ENCODE peak calls at places on chromosomes 12 and 14, in seven cellular contexts. One of them, this sample, is unnamed.

GRCh38 chr12:102300824-102301461 is 103.3 kb upstream of the PMCH start:
- DNase-seq in lower leg skin: no peak
- DNase-seq in AG10803: peak; percentile 44
- DNase-seq in brain microvascular endothelial cell: peak; percentile 65
- DNase-seq in CD8-positive, alpha-beta T cell: no peak
- DNase-seq in lung: no peak
- DNase-seq in right atrium auricular region: no peak
- DNase-seq in this sample: no peak

GRCh38 chr12:116297224-116297834 is 19.8 kb upstream of the MED13L start:
- DNase-seq in lower leg skin: no peak
- DNase-seq in CD8-positive, alpha-beta T cell: no peak
- DNase-seq in right atrium auricular region: no peak
- DNase-seq in AG10803: no peak
- DNase-seq in lung: no peak
- DNase-seq in brain microvascular endothelial cell: no peak
- DNase-seq in this sample: no peak

GRCh38 chr12:24359418-24359817 is 409.9 kb upstream of the SOX5 start:
- DNase-seq in lower leg skin: no peak
- DNase-seq in AG10803: no peak
- DNase-seq in lung: no peak
- DNase-seq in right atrium auricular region: no peak
- DNase-seq in brain microvascular endothelial cell: no peak
- DNase-seq in CD8-positive, alpha-beta T cell: no peak
- DNase-seq in this sample: no peak

GRCh38 chr12:4934651-4935050 is 24.9 kb downstream of the KCNA1 start:
- DNase-seq in right atrium auricular region: no peak
- DNase-seq in brain microvascular endothelial cell: peak; percentile 9
- DNase-seq in CD8-positive, alpha-beta T cell: no peak
- DNase-seq in AG10803: no peak
- DNase-seq in lung: no peak
- DNase-seq in lower leg skin: no peak
- DNase-seq in this sample: no peak

GRCh38 chr12:69161835-69162234 is 77.5 kb upstream of the CPSF6 start:
- DNase-seq in CD8-positive, alpha-beta T cell: no peak
- DNase-seq in lower leg skin: no peak
- DNase-seq in AG10803: peak; percentile 13
- DNase-seq in right atrium auricular region: peak; percentile 2
- DNase-seq in lung: no peak
- DNase-seq in brain microvascular endothelial cell: no peak
- DNase-seq in this sample: no peak

GRCh38 chr12:7128681-7129593 is at the start of gene RBP5:
- DNase-seq in right atrium auricular region: no peak
- DNase-seq in CD8-positive, alpha-beta T cell: no peak
- DNase-seq in AG10803: no peak
- DNase-seq in lower leg skin: no peak
- DNase-seq in brain microvascular endothelial cell: no peak
- DNase-seq in lung: no peak
- DNase-seq in this sample: no peak

GRCh38 chr12:6548556-6549378 is 7.1 kb downstream of the IFFO1 start:
- DNase-seq in brain microvascular endothelial cell: no peak
- DNase-seq in AG10803: peak; percentile 80
- DNase-seq in lower leg skin: no peak
- DNase-seq in CD8-positive, alpha-beta T cell: no peak
- DNase-seq in lung: no peak
- DNase-seq in right atrium auricular region: no peak
- DNase-seq in this sample: peak; percentile 69

GRCh38 chr14:63656194-63656593 is 14.5 kb upstream of the WDR89 start:
- DNase-seq in brain microvascular endothelial cell: no peak
- DNase-seq in lung: no peak
- DNase-seq in CD8-positive, alpha-beta T cell: no peak
- DNase-seq in AG10803: no peak
- DNase-seq in lower leg skin: no peak
- DNase-seq in right atrium auricular region: no peak
- DNase-seq in this sample: no peak

GRCh38 chr14:103385994-103386491 is 828 bp downstream of the MARK3 start:
- DNase-seq in AG10803: peak; percentile 23
- DNase-seq in lower leg skin: peak; percentile 89
- DNase-seq in right atrium auricular region: no peak
- DNase-seq in lung: no peak
- DNase-seq in brain microvascular endothelial cell: no peak
- DNase-seq in CD8-positive, alpha-beta T cell: peak; percentile 40
- DNase-seq in this sample: peak; percentile 61

GRCh38 chr12:31393004-31393550 is 67.1 kb upstream of the SINHCAF start:
- DNase-seq in lower leg skin: peak; percentile 62
- DNase-seq in brain microvascular endothelial cell: no peak
- DNase-seq in CD8-positive, alpha-beta T cell: no peak
- DNase-seq in AG10803: no peak
- DNase-seq in right atrium auricular region: no peak
- DNase-seq in lung: no peak
- DNase-seq in this sample: no peak

GRCh38 chr14:50085570-50086315 is 30.6 kb downstream of the VCPKMT start:
- DNase-seq in right atrium auricular region: no peak
- DNase-seq in lower leg skin: no peak
- DNase-seq in AG10803: peak; percentile 67
- DNase-seq in lung: no peak
- DNase-seq in CD8-positive, alpha-beta T cell: no peak
- DNase-seq in brain microvascular endothelial cell: peak; percentile 71
- DNase-seq in this sample: no peak

GRCh38 chr12:121508533-121508932 is 72.3 kb downstream of the KDM2B start:
- DNase-seq in right atrium auricular region: no peak
- DNase-seq in CD8-positive, alpha-beta T cell: no peak
- DNase-seq in lower leg skin: no peak
- DNase-seq in brain microvascular endothelial cell: no peak
- DNase-seq in AG10803: no peak
- DNase-seq in lung: no peak
- DNase-seq in this sample: no peak

GRCh38 chr12:13094349-13094748 is 9.1 kb downstream of the GSG1 start:
- DNase-seq in brain microvascular endothelial cell: no peak
- DNase-seq in CD8-positive, alpha-beta T cell: no peak
- DNase-seq in lung: no peak
- DNase-seq in AG10803: peak; percentile 86
- DNase-seq in right atrium auricular region: no peak
- DNase-seq in lower leg skin: no peak
- DNase-seq in this sample: no peak

GRCh38 chr12:105212431-105212830 is 23.5 kb downstream of the APPL2 start:
- DNase-seq in CD8-positive, alpha-beta T cell: no peak
- DNase-seq in brain microvascular endothelial cell: peak; percentile 39
- DNase-seq in right atrium auricular region: no peak
- DNase-seq in AG10803: peak; percentile 95
- DNase-seq in lung: no peak
- DNase-seq in lower leg skin: no peak
- DNase-seq in this sample: peak; percentile 16

GRCh38 chr14:24192933-24193332 is 2.3 kb downstream of the TM9SF1 start:
- DNase-seq in lower leg skin: no peak
- DNase-seq in right atrium auricular region: no peak
- DNase-seq in AG10803: no peak
- DNase-seq in CD8-positive, alpha-beta T cell: no peak
- DNase-seq in lung: no peak
- DNase-seq in brain microvascular endothelial cell: no peak
- DNase-seq in this sample: no peak

GRCh38 chr12:13435535-13435934 is 239.0 kb downstream of the EMP1 start:
- DNase-seq in CD8-positive, alpha-beta T cell: no peak
- DNase-seq in right atrium auricular region: no peak
- DNase-seq in brain microvascular endothelial cell: peak; percentile 9
- DNase-seq in AG10803: no peak
- DNase-seq in lower leg skin: no peak
- DNase-seq in lung: no peak
- DNase-seq in this sample: no peak

DNA sequence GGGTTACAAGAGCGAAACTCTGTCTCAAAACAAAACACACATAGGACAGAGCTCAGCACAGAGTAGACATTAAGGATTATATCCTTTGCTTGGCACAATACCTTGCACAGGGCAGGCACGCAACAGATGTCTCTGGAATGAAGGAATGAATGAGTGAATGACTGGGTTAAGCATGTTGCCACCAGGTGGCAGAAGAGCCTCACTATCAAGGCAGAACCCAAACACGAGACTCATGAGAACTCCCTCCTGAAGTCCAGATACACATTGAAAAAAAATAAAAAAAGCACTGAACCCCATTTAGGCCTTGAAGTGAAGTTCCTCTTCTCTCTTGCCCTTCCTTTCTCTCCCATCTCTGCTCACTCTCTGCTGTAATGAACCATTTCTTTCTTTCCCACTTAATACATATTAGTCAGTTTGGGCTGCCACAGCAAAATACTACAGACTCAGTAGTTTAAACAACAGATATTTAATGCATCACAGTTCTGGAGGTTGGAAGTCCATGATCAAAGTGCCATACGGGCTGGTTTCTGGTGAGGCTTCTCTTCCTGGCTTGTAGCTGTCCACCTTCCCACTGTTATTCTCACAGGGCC is 26.6 kb upstream of the LTA4H start:
- DNase-seq in lower leg skin: peak; percentile 89
- DNase-seq in AG10803: peak; percentile 88
- DNase-seq in right atrium auricular region: peak; percentile 78
- DNase-seq in brain microvascular endothelial cell: peak; percentile 84
- DNase-seq in lung: peak; percentile 74
- DNase-seq in CD8-positive, alpha-beta T cell: peak; percentile 77
- DNase-seq in this sample: peak; percentile 75
- H3K4me3 ChIP-seq in lower leg skin: no peak overlapping the region
- H3K4me3 ChIP-seq in AG10803: no peak overlapping the region
- H3K4me3 ChIP-seq in right atrium auricular region: no peak overlapping the region
- H3K4me3 ChIP-seq in brain microvascular endothelial cell: no peak overlapping the region
- H3K4me3 ChIP-seq in lung: no peak overlapping the region
- H3K4me3 ChIP-seq in CD8-positive, alpha-beta T cell: no peak overlapping the region
- H3K4me3 ChIP-seq in this sample: no peak overlapping the region

GRCh38 chr12:124556067-124556466 is 11.3 kb downstream of the NCOR2 start:
- DNase-seq in lung: no peak
- DNase-seq in right atrium auricular region: no peak
- DNase-seq in CD8-positive, alpha-beta T cell: no peak
- DNase-seq in AG10803: no peak
- DNase-seq in lower leg skin: no peak
- DNase-seq in brain microvascular endothelial cell: no peak
- DNase-seq in this sample: no peak

GRCh38 chr12:124555168-124555928 is 12.1 kb downstream of the NCOR2 start:
- DNase-seq in AG10803: no peak
- DNase-seq in lower leg skin: no peak
- DNase-seq in right atrium auricular region: no peak
- DNase-seq in brain microvascular endothelial cell: no peak
- DNase-seq in lung: no peak
- DNase-seq in CD8-positive, alpha-beta T cell: no peak
- DNase-seq in this sample: no peak

GRCh38 chr12:124556896-124557501 is 10.4 kb downstream of the NCOR2 start:
- DNase-seq in lower leg skin: no peak
- DNase-seq in brain microvascular endothelial cell: no peak
- DNase-seq in CD8-positive, alpha-beta T cell: no peak
- DNase-seq in lung: no peak
- DNase-seq in AG10803: no peak
- DNase-seq in right atrium auricular region: no peak
- DNase-seq in this sample: no peak

GRCh38 chr12:124553862-124554428 is 13.5 kb downstream of the NCOR2 start:
- DNase-seq in lung: no peak
- DNase-seq in right atrium auricular region: no peak
- DNase-seq in AG10803: no peak
- DNase-seq in brain microvascular endothelial cell: no peak
- DNase-seq in CD8-positive, alpha-beta T cell: no peak
- DNase-seq in lower leg skin: no peak
- DNase-seq in this sample: no peak

GRCh38 chr12:124554429-124555029 is 12.9 kb downstream of the NCOR2 start:
- DNase-seq in CD8-positive, alpha-beta T cell: no peak
- DNase-seq in right atrium auricular region: no peak
- DNase-seq in lower leg skin: no peak
- DNase-seq in brain microvascular endothelial cell: no peak
- DNase-seq in lung: no peak
- DNase-seq in AG10803: no peak
- DNase-seq in this sample: no peak
- H3K4me3 ChIP-seq in CD8-positive, alpha-beta T cell: peak overlapping the region; percentile 41
- H3K4me3 ChIP-seq in right atrium auricular region: no peak overlapping the region
- H3K4me3 ChIP-seq in lower leg skin: no peak overlapping the region
- H3K4me3 ChIP-seq in brain microvascular endothelial cell: no peak overlapping the region
- H3K4me3 ChIP-seq in lung: no peak overlapping the region
- H3K4me3 ChIP-seq in AG10803: no peak overlapping the region
- H3K4me3 ChIP-seq in this sample: no peak overlapping the region

GRCh38 chr12:132180648-132181546 is 36.6 kb downstream of the NOC4L start:
- DNase-seq in lower leg skin: no peak
- DNase-seq in AG10803: no peak
- DNase-seq in CD8-positive, alpha-beta T cell: no peak
- DNase-seq in lung: no peak
- DNase-seq in brain microvascular endothelial cell: no peak
- DNase-seq in right atrium auricular region: no peak
- DNase-seq in this sample: peak; percentile 36

GRCh38 chr12:132176920-132177551 is 32.8 kb downstream of the NOC4L start:
- DNase-seq in right atrium auricular region: no peak
- DNase-seq in lung: no peak
- DNase-seq in brain microvascular endothelial cell: no peak
- DNase-seq in CD8-positive, alpha-beta T cell: no peak
- DNase-seq in lower leg skin: no peak
- DNase-seq in AG10803: no peak
- DNase-seq in this sample: peak; percentile 4

GRCh38 chr12:132179431-132180362 is 35.4 kb downstream of the NOC4L start:
- DNase-seq in lower leg skin: no peak
- DNase-seq in lung: no peak
- DNase-seq in right atrium auricular region: no peak
- DNase-seq in CD8-positive, alpha-beta T cell: no peak
- DNase-seq in brain microvascular endothelial cell: no peak
- DNase-seq in AG10803: no peak
- DNase-seq in this sample: peak; percentile 30

GRCh38 chr12:132178314-132178713 is 34.1 kb downstream of the NOC4L start:
- DNase-seq in lower leg skin: no peak
- DNase-seq in brain microvascular endothelial cell: no peak
- DNase-seq in AG10803: no peak
- DNase-seq in lung: no peak
- DNase-seq in right atrium auricular region: no peak
- DNase-seq in CD8-positive, alpha-beta T cell: no peak
- DNase-seq in this sample: peak; percentile 0

GRCh38 chr12:132178801-132179401 is 34.6 kb downstream of the NOC4L start:
- DNase-seq in lower leg skin: no peak
- DNase-seq in right atrium auricular region: no peak
- DNase-seq in lung: no peak
- DNase-seq in AG10803: no peak
- DNase-seq in CD8-positive, alpha-beta T cell: peak; percentile 31
- DNase-seq in brain microvascular endothelial cell: no peak
- DNase-seq in this sample: peak; percentile 3
- H3K4me3 ChIP-seq in lower leg skin: no peak overlapping the region
- H3K4me3 ChIP-seq in right atrium auricular region: no peak overlapping the region
- H3K4me3 ChIP-seq in lung: no peak overlapping the region
- H3K4me3 ChIP-seq in AG10803: no peak overlapping the region
- H3K4me3 ChIP-seq in CD8-positive, alpha-beta T cell: peak overlapping the region; percentile 7
- H3K4me3 ChIP-seq in brain microvascular endothelial cell: no peak overlapping the region
- H3K4me3 ChIP-seq in this sample: no peak overlapping the region

GRCh38 chr12:98893126-98893525 is 248.0 kb downstream of the APAF1 start:
- DNase-seq in right atrium auricular region: no peak
- DNase-seq in lower leg skin: no peak
- DNase-seq in lung: no peak
- DNase-seq in AG10803: no peak
- DNase-seq in CD8-positive, alpha-beta T cell: no peak
- DNase-seq in brain microvascular endothelial cell: no peak
- DNase-seq in this sample: no peak

GRCh38 chr12:98894412-98895085 is 249.5 kb downstream of the APAF1 start:
- DNase-seq in lower leg skin: no peak
- DNase-seq in brain microvascular endothelial cell: no peak
- DNase-seq in right atrium auricular region: no peak
- DNase-seq in CD8-positive, alpha-beta T cell: no peak
- DNase-seq in AG10803: no peak
- DNase-seq in lung: no peak
- DNase-seq in this sample: peak; percentile 40

GRCh38 chr12:98893601-98894411 is 248.7 kb downstream of the APAF1 start:
- DNase-seq in lung: no peak
- DNase-seq in lower leg skin: no peak
- DNase-seq in brain microvascular endothelial cell: no peak
- DNase-seq in CD8-positive, alpha-beta T cell: no peak
- DNase-seq in AG10803: no peak
- DNase-seq in right atrium auricular region: no peak
- DNase-seq in this sample: no peak

GRCh38 chr12:98896938-98897337 is 251.8 kb downstream of the APAF1 start:
- DNase-seq in brain microvascular endothelial cell: no peak
- DNase-seq in AG10803: no peak
- DNase-seq in CD8-positive, alpha-beta T cell: no peak
- DNase-seq in lower leg skin: no peak
- DNase-seq in right atrium auricular region: no peak
- DNase-seq in lung: no peak
- DNase-seq in this sample: no peak

GRCh38 chr12:98895086-98895651 is 250.1 kb downstream of the APAF1 start:
- DNase-seq in lung: no peak
- DNase-seq in right atrium auricular region: no peak
- DNase-seq in lower leg skin: no peak
- DNase-seq in CD8-positive, alpha-beta T cell: no peak
- DNase-seq in brain microvascular endothelial cell: no peak
- DNase-seq in AG10803: no peak
- DNase-seq in this sample: no peak
- H3K4me3 ChIP-seq in lung: no peak overlapping the region
- H3K4me3 ChIP-seq in right atrium auricular region: peak overlapping the region; percentile 43
- H3K4me3 ChIP-seq in lower leg skin: no peak overlapping the region
- H3K4me3 ChIP-seq in CD8-positive, alpha-beta T cell: no peak overlapping the region
- H3K4me3 ChIP-seq in brain microvascular endothelial cell: no peak overlapping the region
- H3K4me3 ChIP-seq in AG10803: no peak overlapping the region
- H3K4me3 ChIP-seq in this sample: peak overlapping the region; percentile 33

This sample was measured in right cardiac atrium.